ENCODE peak calls at places on chromosomes 2 and 18, in nine cellular contexts. One of them, this sample, is unnamed.

GRCh38 chr2:151827564-151828142 is 568 bp downstream of the ARL5A start:
- DNase-seq in GM20000: peak
- DNase-seq in neural crest cell: peak
- DNase-seq in GM12892: no peak
- DNase-seq in A172: peak
- DNase-seq in T-helper 9 cell: no peak
- DNase-seq in AG10803: peak
- DNase-seq in activated naive CD4-positive, alpha-beta T cell: peak
- DNase-seq in endothelial cell: peak
- DNase-seq in this sample: peak

GRCh38 chr2:26382534-26382933 is 19.2 kb upstream of the DRC1 start:
- DNase-seq in A172: no peak
- DNase-seq in neural crest cell: no peak
- DNase-seq in AG10803: no peak
- DNase-seq in GM12892: no peak
- DNase-seq in GM20000: no peak
- DNase-seq in T-helper 9 cell: no peak
- DNase-seq in activated naive CD4-positive, alpha-beta T cell: no peak
- DNase-seq in endothelial cell: no peak
- DNase-seq in this sample: no peak

GRCh38 chr2:205407984-205408383 is 274.3 kb upstream of the NRP2 start:
- DNase-seq in neural crest cell: no peak
- DNase-seq in T-helper 9 cell: no peak
- DNase-seq in AG10803: peak
- DNase-seq in GM12892: no peak
- DNase-seq in GM20000: no peak
- DNase-seq in A172: peak
- DNase-seq in activated naive CD4-positive, alpha-beta T cell: no peak
- DNase-seq in endothelial cell: no peak
- DNase-seq in this sample: no peak

GRCh38 chr2:42385225-42385624 is 24.2 kb upstream of the COX7A2L start:
- DNase-seq in endothelial cell: no peak
- DNase-seq in activated naive CD4-positive, alpha-beta T cell: no peak
- DNase-seq in AG10803: no peak
- DNase-seq in neural crest cell: no peak
- DNase-seq in GM20000: no peak
- DNase-seq in GM12892: no peak
- DNase-seq in T-helper 9 cell: no peak
- DNase-seq in A172: no peak
- DNase-seq in this sample: no peak

GRCh38 chr2:3487432-3487831 is 31.9 kb downstream of the ADI1 start:
- DNase-seq in GM20000: no peak
- DNase-seq in A172: no peak
- DNase-seq in activated naive CD4-positive, alpha-beta T cell: no peak
- DNase-seq in T-helper 9 cell: no peak
- DNase-seq in AG10803: no peak
- DNase-seq in endothelial cell: no peak
- DNase-seq in GM12892: no peak
- DNase-seq in neural crest cell: no peak
- DNase-seq in this sample: no peak

GRCh38 chr18:8974279-8974678 is 128.2 kb upstream of the NDUFV2 start:
- DNase-seq in endothelial cell: no peak
- DNase-seq in A172: no peak
- DNase-seq in GM12892: no peak
- DNase-seq in neural crest cell: no peak
- DNase-seq in activated naive CD4-positive, alpha-beta T cell: no peak
- DNase-seq in T-helper 9 cell: no peak
- DNase-seq in AG10803: no peak
- DNase-seq in GM20000: no peak
- DNase-seq in this sample: no peak

GRCh38 chr2:44275915-44276279 is 617 bp downstream of the SLC3A1 start:
- DNase-seq in neural crest cell: no peak
- DNase-seq in AG10803: peak
- DNase-seq in T-helper 9 cell: no peak
- DNase-seq in GM12892: no peak
- DNase-seq in endothelial cell: no peak
- DNase-seq in GM20000: no peak
- DNase-seq in activated naive CD4-positive, alpha-beta T cell: no peak
- DNase-seq in A172: peak
- DNase-seq in this sample: peak

GRCh38 chr2:127142663-127143630 is 36.0 kb upstream of the BIN1 start:
- DNase-seq in endothelial cell: no peak
- DNase-seq in neural crest cell: no peak
- DNase-seq in T-helper 9 cell: no peak
- DNase-seq in activated naive CD4-positive, alpha-beta T cell: no peak
- DNase-seq in GM12892: no peak
- DNase-seq in AG10803: peak
- DNase-seq in GM20000: no peak
- DNase-seq in A172: no peak
- DNase-seq in this sample: no peak

GRCh38 chr18:2466978-2467377 is 104.3 kb downstream of the METTL4 start:
- DNase-seq in GM12892: no peak
- DNase-seq in A172: no peak
- DNase-seq in neural crest cell: no peak
- DNase-seq in GM20000: no peak
- DNase-seq in activated naive CD4-positive, alpha-beta T cell: no peak
- DNase-seq in T-helper 9 cell: no peak
- DNase-seq in endothelial cell: no peak
- DNase-seq in AG10803: no peak
- DNase-seq in this sample: no peak

GRCh38 chr2:30862054-30862651 is 54.9 kb upstream of the CAPN13 start:
- DNase-seq in A172: peak
- DNase-seq in endothelial cell: peak
- DNase-seq in AG10803: peak
- DNase-seq in GM12892: peak
- DNase-seq in GM20000: peak
- DNase-seq in activated naive CD4-positive, alpha-beta T cell: no peak
- DNase-seq in neural crest cell: peak
- DNase-seq in T-helper 9 cell: peak
- DNase-seq in this sample: peak

GRCh38 chr2:43082111-43082877 is 144.1 kb downstream of the ZFP36L2 start:
- DNase-seq in GM20000: no peak
- DNase-seq in AG10803: peak
- DNase-seq in T-helper 9 cell: no peak
- DNase-seq in GM12892: no peak
- DNase-seq in neural crest cell: no peak
- DNase-seq in endothelial cell: no peak
- DNase-seq in A172: no peak
- DNase-seq in activated naive CD4-positive, alpha-beta T cell: no peak
- DNase-seq in this sample: peak